ENCODE peak calls at places on chromosomes 4 and X, in nine cellular contexts. U, R, K, F, Z, W, V, H and P are unnamed samples.

GRCh38 chrX:150361070-150361776 is 1.9 kb upstream of the MAMLD1 start:
- DNase-seq in R (peak), F (no peak), Z (peak), V (no peak), W (no peak), H (peak), U (no peak), K (no peak), P (peak)

GRCh38 chr4:35125995-35126712 is 1118.2 kb downstream of the ARAP2 start:
- DNase-seq in F (no peak), Z (no peak), V (no peak), H (no peak), U (no peak), K (no peak), R (no peak), W (no peak), P (no peak)

GRCh38 chr4:108834787-108835384 is 72.0 kb upstream of the ETNPPL start:
- DNase-seq in U (peak), W (no peak), R (peak), F (no peak), H (peak), Z (no peak), V (no peak), K (peak), P (peak)

GRCh38 chr4:5945936-5946335 is 53.0 kb upstream of the CRMP1 start:
- DNase-seq in U (no peak), R (no peak), H (no peak), V (no peak), W (no peak), Z (peak), F (no peak), K (no peak), P (no peak)

GRCh38 chr4:102761478-102761790 is 666 bp upstream of the MANBA start:
- DNase-seq in F (no peak), W (no peak), R (no peak), H (peak), K (no peak), U (no peak), Z (no peak), V (no peak), P (peak)

GRCh38 chrX:85622635-85623034 is 243.2 kb upstream of the POF1B start:
- DNase-seq in Z (no peak), U (no peak), R (no peak), K (no peak), V (no peak), W (no peak), H (no peak), F (no peak), P (no peak)

GRCh38 chr4:84563002-84563401 is 19.9 kb upstream of the CDS1 start:
- DNase-seq in K (no peak), H (no peak), W (no peak), V (no peak), F (no peak), U (no peak), Z (no peak), R (no peak), P (no peak)

GRCh38 chrX:68659385-68659784 is 11.9 kb downstream of the STARD8 start:
- DNase-seq in H (peak), F (no peak), V (no peak), K (no peak), U (no peak), W (no peak), Z (no peak), R (no peak), P (peak)

GRCh38 chr4:115113382-115114106 is at the start of gene NDST4:
- DNase-seq in U (no peak), K (peak), H (peak), R (peak), W (no peak), F (no peak), Z (no peak), V (no peak), P (peak)

GRCh38 chr4:60589425-60589824 is 610.7 kb upstream of the ADGRL3 start:
- DNase-seq in V (no peak), F (no peak), H (no peak), U (no peak), Z (no peak), K (no peak), W (no peak), R (no peak), P (no peak)

GRCh38 chr4:147755567-147756295 is 23.8 kb downstream of the ARHGAP10 start:
- DNase-seq in U (peak), W (no peak), Z (no peak), F (no peak), V (peak), H (no peak), R (no peak), K (peak), P (peak)

GRCh38 chr4:54384563-54384962 is 155.5 kb downstream of the PDGFRA start:
- DNase-seq in F (no peak), R (peak), U (peak), W (no peak), H (peak), Z (no peak), K (peak), V (peak), P (peak)

GRCh38 chrX:9337056-9337455 is 127.8 kb upstream of the TBL1X start:
- DNase-seq in K (peak), F (no peak), Z (no peak), R (no peak), H (peak), U (peak), V (no peak), W (no peak), P (peak)

GRCh38 chrX:131747173-131747572 is 203.3 kb downstream of the OR13H1 start:
- DNase-seq in K (peak), R (peak), H (no peak), U (no peak), F (no peak), W (no peak), V (peak), Z (no peak), P (no peak)

GRCh38 chr4:37430718-37431416 is 186.3 kb downstream of the NWD2 start:
- DNase-seq in F (no peak), U (no peak), H (no peak), R (no peak), K (no peak), Z (no peak), W (no peak), V (no peak), P (no peak)

GRCh38 chr4:6109842-6110560 is 90.3 kb downstream of the JAKMIP1 start:
- DNase-seq in Z (no peak), R (peak), K (no peak), F (no peak), W (no peak), U (no peak), V (peak), H (no peak), P (no peak)

GRCh38 chrX:120672389-120672788 is 42.5 kb upstream of the C1GALT1C1 start:
- DNase-seq in U (peak), R (peak), H (peak), K (peak), V (no peak), Z (no peak), W (no peak), F (no peak), P (peak)

GRCh38 chr4:121072080-121072835 is at the start of gene NDNF:
- DNase-seq in K (peak), V (peak), H (peak), Z (peak), R (no peak), U (peak), W (no peak), F (peak), P (peak)

GRCh38 chr4:121071640-121072037 is 696 bp downstream of the NDNF start:
- DNase-seq in W (no peak), U (no peak), R (no peak), V (no peak), F (no peak), Z (no peak), K (no peak), H (no peak), P (no peak)

GRCh38 chr4:121070696-121071639 is 1.4 kb downstream of the NDNF start:
- DNase-seq in K (peak), W (no peak), F (peak), R (peak), H (peak), Z (peak), U (peak), V (no peak), P (peak)

GRCh38 chr4:121069419-121069818 is 2.9 kb downstream of the NDNF start:
- DNase-seq in U (no peak), H (no peak), F (no peak), K (no peak), Z (no peak), R (no peak), V (no peak), W (no peak), P (no peak)

DNA sequence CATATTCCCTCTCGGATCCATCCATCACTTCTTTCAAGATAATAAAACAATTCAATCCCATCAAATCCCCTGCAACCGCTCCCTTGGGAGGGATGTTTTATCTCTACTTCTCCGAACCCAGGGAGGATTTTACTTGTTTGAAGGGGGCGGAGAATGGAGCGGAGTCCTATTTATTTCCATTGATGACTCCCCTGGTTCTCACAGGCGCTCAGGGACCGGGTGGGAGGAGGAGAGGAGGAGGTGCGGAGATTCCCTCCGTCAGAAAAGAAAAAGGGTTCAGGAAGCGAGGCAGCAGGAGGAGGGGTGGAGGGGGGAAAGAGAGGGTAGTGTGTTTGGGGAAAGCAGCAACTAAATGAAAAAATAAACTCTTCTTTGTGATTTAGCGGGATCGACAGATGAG is 2.1 kb downstream of the NDNF start:
- DNase-seq in Z (no peak), W (no peak), U (no peak), K (no peak), H (no peak), R (no peak), V (no peak), F (no peak), P (no peak)
- H3K4me3 ChIP-seq in Z (peak), W (peak), U (no peak), K (no peak), H (no peak), R (no peak), V (no peak), F (no peak), P (no peak)

GRCh38 chrX:128800138-128800537 is 723.2 kb downstream of the SMARCA1 start:
- DNase-seq in H (no peak), Z (no peak), R (no peak), U (no peak), F (no peak), W (no peak), K (no peak), V (no peak), P (peak)
- TF ChIP-seq CTCF in H (no peak), Z (no peak), R (peak), U (no peak), F (no peak), W (no peak), K (no peak), V (peak), P (no peak)

GRCh38 chrX:48937065-48937907 is 18.5 kb upstream of the PIM2 start:
- DNase-seq in U (peak), Z (peak), V (peak), H (peak), R (no peak), W (peak), F (peak), K (peak), P (peak)
- H3K4me3 ChIP-seq in U (no peak), Z (no peak), V (peak), H (no peak), R (no peak), W (no peak), F (no peak), K (no peak), P (no peak)

GRCh38 chrX:4484266-4484665 is 770.8 kb upstream of the PRKX start:
- DNase-seq in U (no peak), H (no peak), Z (no peak), V (no peak), R (no peak), W (no peak), K (no peak), F (no peak), P (no peak)

GRCh38 chrX:4485917-4486316 is 772.5 kb upstream of the PRKX start:
- DNase-seq in F (no peak), R (no peak), H (no peak), K (no peak), Z (no peak), U (no peak), W (no peak), V (no peak), P (no peak)
- TF ChIP-seq CTCF in F (no peak), R (no peak), H (no peak), K (no peak), Z (no peak), U (no peak), W (no peak), V (no peak), P (no peak)

DNA sequence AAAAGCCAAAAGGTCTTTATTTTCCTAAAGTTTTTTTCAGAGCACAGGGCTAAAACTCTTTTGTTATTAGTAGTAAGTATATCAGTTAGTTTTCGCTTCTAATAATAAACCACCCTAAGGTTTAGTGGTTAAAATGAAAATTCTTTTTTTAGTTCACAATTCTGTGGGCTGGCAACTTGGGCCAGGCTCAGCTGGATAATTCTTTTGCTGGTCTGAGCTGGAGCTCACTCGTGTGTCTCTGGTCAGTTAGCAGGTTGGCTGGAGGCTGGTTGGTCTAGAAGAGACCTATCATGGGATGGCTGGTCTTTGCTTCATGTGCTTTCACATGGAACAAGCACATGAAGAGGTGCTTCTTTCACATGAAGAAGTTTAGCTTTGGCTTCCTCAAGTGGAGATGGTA is 227.1 kb upstream of the LCORL start:
- DNase-seq in F (no peak), V (peak), U (no peak), W (no peak), R (no peak), H (no peak), K (no peak), Z (no peak), P (no peak)
- H3K4me3 ChIP-seq in F (no peak), V (no peak), U (no peak), W (no peak), R (no peak), H (no peak), K (no peak), Z (no peak), P (no peak)

DNA sequence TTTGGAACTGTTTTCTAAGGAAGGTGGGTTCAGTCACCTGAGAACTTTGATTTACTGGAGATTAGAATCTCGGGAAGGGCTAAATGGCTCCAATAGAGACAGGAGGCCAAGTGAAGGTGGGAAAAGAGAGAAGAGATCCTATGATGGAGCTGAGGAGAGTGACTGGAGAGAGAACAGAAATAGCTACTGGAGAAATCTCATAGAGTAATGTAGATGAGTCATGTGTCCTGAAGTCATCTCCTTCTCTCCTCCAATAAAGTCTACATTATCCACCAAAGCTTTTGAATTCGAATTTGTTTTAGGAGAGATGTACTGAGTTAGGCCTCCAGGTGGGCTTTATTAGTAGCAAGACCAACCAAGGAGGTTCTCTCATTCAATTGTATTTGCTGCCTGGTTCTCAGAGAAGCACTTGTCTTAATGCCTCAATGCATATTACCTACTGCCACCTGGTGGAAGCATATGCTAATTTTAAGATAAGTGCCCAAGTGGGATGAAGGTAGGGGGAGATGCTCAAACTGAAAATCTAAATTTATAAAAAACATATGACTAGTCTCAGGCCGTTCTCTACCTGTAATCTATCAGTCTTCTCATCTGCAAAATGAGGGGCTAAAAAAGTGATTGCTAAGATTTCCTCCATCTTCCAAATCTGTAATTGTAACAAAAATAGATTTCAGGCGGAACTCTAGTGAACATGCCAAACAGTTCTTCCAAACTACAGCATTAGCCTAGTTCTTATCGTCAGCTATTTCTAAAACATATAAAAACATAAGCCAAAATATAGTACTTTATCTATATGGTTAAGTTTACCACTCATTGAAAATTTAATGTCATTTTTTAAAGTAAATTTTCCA is 24.4 kb downstream of the TXK start:
- DNase-seq in F (no peak), Z (no peak), W (no peak), K (peak), R (peak), V (peak), U (peak), H (peak), P (peak)
- TF ChIP-seq CTCF in F (peak), Z (peak), W (peak), K (peak), R (peak), V (peak), U (peak), H (peak), P (peak)

GRCh38 chr4:17545374-17546140 is 30.6 kb downstream of the CLRN2 start:
- DNase-seq in W (no peak), K (no peak), Z (no peak), H (no peak), F (no peak), V (no peak), U (no peak), R (no peak), P (no peak)

GRCh38 chr4:17546222-17546621 is 30.8 kb upstream of the LAP3 start:
- DNase-seq in F (no peak), Z (no peak), W (no peak), U (no peak), K (no peak), H (no peak), R (no peak), V (no peak), P (no peak)

GRCh38 chr4:17544205-17544604 is 29.2 kb downstream of the CLRN2 start:
- DNase-seq in R (no peak), Z (no peak), F (no peak), W (no peak), U (peak), H (peak), V (peak), K (no peak), P (no peak)

GRCh38 chr4:17546678-17547077 is 30.3 kb upstream of the LAP3 start:
- DNase-seq in V (no peak), Z (no peak), K (no peak), R (no peak), U (no peak), W (no peak), F (no peak), H (no peak), P (no peak)

GRCh38 chr4:17544831-17545234 is 29.9 kb downstream of the CLRN2 start:
- DNase-seq in K (no peak), R (no peak), W (no peak), V (no peak), H (peak), Z (no peak), F (no peak), U (no peak), P (peak)
- H3K4me3 ChIP-seq in K (no peak), R (no peak), W (no peak), V (no peak), H (no peak), Z (no peak), F (no peak), U (no peak), P (no peak)

DNA sequence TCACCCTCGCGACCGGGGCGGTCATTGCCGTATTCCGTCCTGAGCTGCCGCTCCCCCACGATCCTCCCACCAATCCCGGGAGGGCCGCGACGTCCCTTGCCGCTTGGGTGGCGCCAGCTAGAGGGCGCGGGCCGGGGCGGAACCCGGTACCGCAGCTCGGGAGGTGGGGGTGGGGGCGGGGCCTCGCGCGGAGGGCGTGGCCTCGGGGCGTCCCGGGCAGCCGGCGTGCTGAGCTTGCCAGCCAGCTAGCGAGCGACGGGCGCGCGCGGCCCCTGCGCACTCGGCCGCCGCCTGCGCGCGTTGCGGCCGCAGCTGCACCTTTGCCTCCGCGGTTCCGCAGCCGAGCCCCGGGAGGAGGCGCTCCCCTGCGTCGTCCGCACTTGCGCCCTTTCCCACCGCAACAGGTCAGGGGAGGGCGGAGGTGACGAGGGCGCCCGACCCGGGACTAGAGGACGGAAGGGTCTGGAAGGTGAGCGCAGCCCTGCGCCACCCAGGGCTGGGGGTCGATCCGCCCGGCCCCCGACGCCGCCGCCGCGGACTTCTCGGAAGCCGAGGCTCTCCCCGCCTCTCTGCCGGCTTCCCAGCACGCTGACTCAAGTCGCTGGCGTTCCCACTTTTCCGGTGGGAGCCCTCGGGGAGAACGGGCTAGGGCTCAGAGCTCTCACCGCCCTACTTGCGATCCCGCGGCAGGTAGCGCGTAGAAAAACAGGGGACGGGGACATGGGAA is at the start of gene AFF1:
- DNase-seq in W (peak), V (peak), R (peak), U (peak), H (peak), K (peak), Z (peak), F (peak), P (peak)
- TF ChIP-seq CTCF in W (peak), V (peak), R (peak), U (peak), H (peak), K (no peak), Z (peak), F (peak), P (no peak)

DNA sequence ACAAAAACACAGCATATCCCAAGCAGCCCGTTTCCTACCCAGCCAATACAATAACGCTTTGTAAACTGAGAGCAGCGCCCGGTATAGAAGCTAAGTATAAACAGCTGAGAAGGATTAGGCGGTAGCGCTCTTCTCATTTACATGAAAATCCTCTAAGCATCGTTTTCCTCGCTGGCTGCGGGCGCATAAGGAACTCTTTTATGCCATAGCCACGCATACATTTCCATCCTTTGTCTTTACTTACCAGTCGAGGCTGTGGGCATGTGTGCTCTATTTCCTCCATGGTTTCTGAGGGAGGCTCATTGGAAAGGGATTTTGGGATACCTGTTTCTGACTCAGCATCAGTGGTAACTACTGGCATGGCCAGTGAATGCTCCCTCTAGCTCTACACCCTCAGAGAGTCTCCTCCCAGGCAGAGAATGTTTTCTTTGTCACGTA is 383 bp downstream of the PCYT1B start:
- DNase-seq in H (no peak), R (no peak), Z (no peak), K (peak), W (no peak), V (no peak), U (peak), F (no peak), P (peak)
- H3K4me3 ChIP-seq in H (peak), R (no peak), Z (peak), K (peak), W (peak), V (no peak), U (no peak), F (no peak), P (peak)

DNA sequence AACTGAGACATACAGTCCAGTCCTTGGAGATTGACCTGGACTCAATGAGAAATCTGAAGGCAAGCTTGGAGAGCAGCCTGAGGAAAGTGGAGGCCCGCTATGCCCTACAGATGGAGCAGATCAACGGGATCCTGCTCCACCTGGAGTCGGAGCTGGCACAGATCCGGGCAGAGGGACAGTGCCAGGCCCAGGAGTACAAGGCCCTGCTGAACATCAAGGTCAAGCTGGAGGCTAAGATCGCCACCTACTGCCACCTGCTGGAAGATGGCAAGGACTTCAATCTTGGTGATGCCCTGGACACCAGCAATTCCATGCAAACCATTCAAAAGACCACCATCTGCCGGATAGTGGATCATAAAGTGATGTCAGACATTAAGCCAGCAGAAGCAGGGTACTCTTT is 20.4 kb upstream of the FRMPD3 start:
- DNase-seq in U (peak), H (peak), K (peak), V (peak), Z (peak), W (no peak), R (peak), F (no peak), P (peak)
- TF ChIP-seq CTCF in U (peak), H (peak), K (peak), V (peak), Z (peak), W (no peak), R (peak), F (peak), P (peak)